ENCODE peak calls at places on chromosomes 4 and X, in seven cellular contexts. K is A172, I is natural killer cell, C is anterior cingulate cortex, S is AG04450, L is SW480, G is pancreas. T is an unnamed sample.

GRCh38 chr4:140971077-140971792 is 162.0 kb downstream of the RNF150 start:
- DNase-seq in C (no peak), S (no peak), K (no peak), I (no peak), G (no peak), L (no peak), T (no peak)

GRCh38 chrX:20412871-20413486 is 146.3 kb upstream of the RPS6KA3 start:
- DNase-seq in C (no peak), G (no peak), S (no peak), K (no peak), I (peak), L (no peak), T (peak)

GRCh38 chr4:26753642-26754041 is 107.0 kb upstream of the STIM2 start:
- DNase-seq in C (no peak), L (no peak), K (no peak), S (peak), I (no peak), G (no peak), T (no peak)

GRCh38 chr4:127403523-127404084 is 229.2 kb upstream of the INTU start:
- DNase-seq in K (peak), L (no peak), S (no peak), I (no peak), G (no peak), C (no peak), T (no peak)

GRCh38 chr4:100288167-100288566 is 97.9 kb upstream of the DDIT4L start:
- DNase-seq in K (no peak), L (no peak), C (no peak), G (no peak), S (no peak), I (no peak), T (no peak)

GRCh38 chr4:126957555-126958440 is 675.0 kb upstream of the INTU start:
- DNase-seq in K (no peak), C (no peak), I (no peak), L (no peak), S (no peak), G (no peak), T (no peak)

GRCh38 chrX:14022019-14022418 is 7.7 kb downstream of the GEMIN8 start:
- DNase-seq in I (no peak), L (no peak), S (no peak), K (no peak), G (no peak), C (no peak), T (no peak)

GRCh38 chrX:132855760-132856341 is 102.6 kb downstream of the HS6ST2 start:
- DNase-seq in C (no peak), K (no peak), G (no peak), S (no peak), L (no peak), I (no peak), T (no peak)

T was measured in OCI-LY7.